ENCODE peak calls at places on chromosomes 4 and X, in five cellular contexts. Y is suprapubic skin, F is GM12891, M is tibial nerve, S is adrenal gland. K is an unnamed sample.

GRCh38 chrX:42577936-42578335 is 200.0 kb downstream of the PPP1R2C start:
- DNase-seq in S (no peak), M (no peak), Y (no peak), F (no peak), K (no peak)

GRCh38 chrX:10356979-10357378 is 200.2 kb downstream of the CLCN4 start:
- DNase-seq in M (no peak), Y (no peak), F (no peak), S (no peak), K (no peak)

GRCh38 chr4:40289366-40290188 is 45.6 kb upstream of the CHRNA9 start:
- DNase-seq in Y (no peak), S (no peak), F (no peak), M (no peak), K (no peak)

GRCh38 chr4:145769450-145770037 is 89.6 kb downstream of the C4orf51 start:
- DNase-seq in Y (no peak), S (no peak), F (no peak), M (no peak), K (no peak)

GRCh38 chr4:118972167-118972566 is 83.5 kb downstream of the SYNPO2 start:
- DNase-seq in S (no peak), Y (no peak), F (no peak), M (no peak), K (no peak)

GRCh38 chr4:101264993-101265815 is 82.1 kb downstream of the PPP3CA start:
- DNase-seq in M (no peak), S (no peak), Y (no peak), F (no peak), K (no peak)

GRCh38 chrX:100353326-100353725 is 56.7 kb downstream of the PCDH19 start:
- DNase-seq in Y (no peak), S (no peak), M (no peak), F (no peak), K (no peak)

GRCh38 chr4:2868840-2869487 is 25.3 kb downstream of the ADD1 start:
- DNase-seq in F (no peak), Y (no peak), M (no peak), S (no peak), K (no peak)

GRCh38 chrX:111868726-111869638 is 7.0 kb upstream of the TRPC5OS start:
- DNase-seq in S (no peak), M (no peak), Y (no peak), F (no peak), K (no peak)

GRCh38 chr4:15003891-15004700 is 1.8 kb downstream of the CPEB2 start:
- DNase-seq in M (peak; percentile 27), S (peak; percentile 51), Y (peak; percentile 82), F (peak; percentile 20), K (peak; percentile 73)

GRCh38 chrX:111886678-111887077 is 10.7 kb downstream of the TRPC5OS start:
- DNase-seq in Y (no peak), S (no peak), M (no peak), F (no peak), K (no peak)

GRCh38 chr4:81040175-81040659 is 9.7 kb downstream of the BMP3 start:
- DNase-seq in F (no peak), M (no peak), Y (no peak), S (no peak), K (no peak)

GRCh38 chrX:119960639-119961038 is 17.1 kb upstream of the NKAP start:
- DNase-seq in S (no peak), M (no peak), Y (no peak), F (no peak), K (no peak)

GRCh38 chrX:130869239-130869638 is 33.8 kb downstream of the ENOX2 start:
- DNase-seq in F (no peak), S (no peak), M (no peak), Y (no peak), K (no peak)

GRCh38 chr4:25021206-25021605 is 9.5 kb downstream of the LGI2 start:
- DNase-seq in M (no peak), F (no peak), S (no peak), Y (no peak), K (no peak)

GRCh38 chrX:68807818-68808217 is 21.0 kb upstream of the EFNB1 start:
- DNase-seq in Y (no peak), M (no peak), F (no peak), S (no peak), K (no peak)

GRCh38 chr4:169059294-169060201 is 49.5 kb upstream of the CBR4 start:
- DNase-seq in Y (no peak), S (no peak), F (no peak), M (no peak), K (no peak)

GRCh38 chr4:25813705-25814104 is 49.1 kb downstream of the SEL1L3 start:
- DNase-seq in S (peak; percentile 28), M (no peak), F (no peak), Y (no peak), K (no peak)

GRCh38 chrX:142076633-142077032 is 128.5 kb downstream of the MAGEC2 start:
- DNase-seq in Y (no peak), F (no peak), M (no peak), S (no peak), K (no peak)

GRCh38 chr4:76803522-76803921 is 94.4 kb downstream of the SOWAHB start:
- DNase-seq in S (no peak), Y (no peak), F (no peak), M (no peak), K (no peak)

DNA sequence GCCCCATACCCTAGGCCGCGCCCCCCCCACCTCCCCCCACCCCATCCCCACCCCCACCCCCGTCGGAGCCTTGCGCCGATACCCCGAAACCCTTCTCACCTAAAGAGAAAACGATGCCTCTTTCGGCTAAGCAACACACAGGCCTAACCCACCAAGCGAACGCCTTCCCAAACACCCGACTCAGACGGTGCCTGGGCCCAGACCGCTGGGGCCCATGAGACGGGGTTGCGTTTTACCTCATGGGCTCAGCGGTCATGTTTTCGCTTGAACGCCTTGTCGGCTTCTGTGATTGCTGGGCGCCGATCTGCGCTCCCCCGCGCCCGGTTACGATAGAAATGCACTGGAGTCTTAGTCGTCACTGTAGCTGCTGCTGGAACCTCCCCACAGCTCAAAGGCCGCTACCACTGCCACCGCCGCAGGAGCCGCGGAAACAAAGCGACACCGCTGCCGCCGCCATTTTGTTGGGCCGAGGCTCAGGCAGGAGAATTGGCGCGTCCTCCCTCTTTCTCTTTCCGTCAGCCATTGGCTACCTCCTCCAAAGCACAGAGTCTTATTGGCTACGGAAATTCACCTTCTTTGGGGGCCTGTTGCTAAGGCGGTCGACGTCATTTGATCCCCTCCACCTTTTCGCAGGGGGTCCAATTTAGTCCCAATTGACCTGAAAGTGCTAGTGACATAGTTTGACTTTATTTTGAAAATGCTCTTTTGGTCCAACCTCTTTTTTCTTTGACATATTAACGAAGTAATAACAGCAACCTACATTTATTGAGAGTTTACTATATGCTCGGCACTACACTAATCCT is at the start of gene ATRX:
- DNase-seq in M (peak; percentile 26), S (peak; percentile 71), Y (peak; percentile 84), F (peak; percentile 48), K (peak; percentile 58)
- TF ChIP-seq POLR2A in M (peak; percentile 53), S (peak; percentile 60), Y (no peak), F (peak; percentile 84), K (peak; percentile 25)

GRCh38 chrX:53281321-53281822 is at the start of gene IQSEC2:
- DNase-seq in S (peak; percentile 89), F (no peak), M (peak; percentile 67), Y (peak; percentile 85), K (peak; percentile 70)
- TF ChIP-seq POLR2A in S (peak; percentile 41), F (no peak), M (peak; percentile 35), Y (no peak), K (no peak)

DNA sequence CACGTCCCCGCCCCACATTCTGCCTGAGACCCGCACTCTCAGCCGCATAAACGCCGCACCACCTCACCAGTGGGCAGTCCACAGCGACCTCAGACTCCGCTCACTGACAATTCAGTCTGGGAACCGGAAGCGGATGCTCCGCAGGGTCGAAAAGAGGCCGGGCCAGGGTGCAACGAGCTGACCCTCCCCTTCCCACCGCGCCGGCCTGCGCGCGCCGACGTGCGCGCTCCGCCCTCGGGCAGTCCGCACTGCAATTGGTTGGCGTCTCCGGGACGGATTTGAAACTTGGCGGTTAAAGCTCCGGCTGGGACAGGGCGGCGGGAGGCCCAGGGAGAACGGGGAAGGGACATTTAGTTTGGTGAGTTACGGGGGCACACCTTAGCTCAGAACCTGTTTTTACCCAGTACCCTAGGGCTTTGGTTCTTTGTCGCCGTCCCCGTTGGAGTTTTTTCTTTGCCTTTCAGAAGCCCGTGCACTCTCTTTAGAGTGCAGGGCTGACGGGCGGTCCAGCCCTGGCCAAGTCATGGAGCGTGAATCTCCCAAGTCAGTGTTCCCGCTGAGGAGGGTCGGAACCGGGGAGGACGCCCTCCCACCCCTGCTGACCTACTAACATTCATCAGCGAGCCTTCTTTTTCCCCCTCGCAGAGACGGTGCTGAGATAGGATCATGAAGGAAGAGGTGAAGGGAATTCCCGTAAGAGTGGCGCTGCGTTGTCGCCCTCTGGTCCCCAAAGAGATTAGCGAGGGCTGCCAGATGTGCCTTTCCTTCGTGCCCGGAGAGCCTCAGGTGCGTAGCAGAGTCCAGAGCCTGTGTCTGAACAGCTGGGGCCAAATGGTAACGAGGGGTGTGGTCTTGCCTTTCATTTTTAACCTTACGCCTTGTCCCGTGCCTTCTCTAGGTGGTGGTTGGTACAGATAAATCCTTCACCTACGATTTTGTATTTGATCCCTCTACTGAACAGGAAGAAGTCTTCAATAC is at the start of the genes KIF4A and PDZD11:
- DNase-seq in F (peak; percentile 78), S (peak; percentile 79), M (peak; percentile 24), Y (peak; percentile 82), K (peak; percentile 87)
- TF ChIP-seq POLR2A in F (peak; percentile 78), S (no peak), M (no peak), Y (no peak), K (peak; percentile 32)

GRCh38 chrX:154397888-154398667 is at the start of gene RPL10:
- DNase-seq in S (peak; percentile 96), M (peak; percentile 81), Y (peak; percentile 95), F (peak; percentile 80), K (peak; percentile 96)

GRCh38 chrX:154401918-154402621 is 3.9 kb downstream of the RPL10 start:
- DNase-seq in M (no peak), F (no peak), S (no peak), Y (no peak), K (no peak)

GRCh38 chrX:154401045-154401799 is 3.0 kb downstream of the RPL10 start:
- DNase-seq in Y (no peak), S (no peak), F (no peak), M (no peak), K (no peak)

GRCh38 chrX:154398668-154399526 is 720 bp downstream of the RPL10 start:
- DNase-seq in F (no peak), S (peak; percentile 92), Y (peak; percentile 93), M (peak; percentile 75), K (peak; percentile 79)

DNA sequence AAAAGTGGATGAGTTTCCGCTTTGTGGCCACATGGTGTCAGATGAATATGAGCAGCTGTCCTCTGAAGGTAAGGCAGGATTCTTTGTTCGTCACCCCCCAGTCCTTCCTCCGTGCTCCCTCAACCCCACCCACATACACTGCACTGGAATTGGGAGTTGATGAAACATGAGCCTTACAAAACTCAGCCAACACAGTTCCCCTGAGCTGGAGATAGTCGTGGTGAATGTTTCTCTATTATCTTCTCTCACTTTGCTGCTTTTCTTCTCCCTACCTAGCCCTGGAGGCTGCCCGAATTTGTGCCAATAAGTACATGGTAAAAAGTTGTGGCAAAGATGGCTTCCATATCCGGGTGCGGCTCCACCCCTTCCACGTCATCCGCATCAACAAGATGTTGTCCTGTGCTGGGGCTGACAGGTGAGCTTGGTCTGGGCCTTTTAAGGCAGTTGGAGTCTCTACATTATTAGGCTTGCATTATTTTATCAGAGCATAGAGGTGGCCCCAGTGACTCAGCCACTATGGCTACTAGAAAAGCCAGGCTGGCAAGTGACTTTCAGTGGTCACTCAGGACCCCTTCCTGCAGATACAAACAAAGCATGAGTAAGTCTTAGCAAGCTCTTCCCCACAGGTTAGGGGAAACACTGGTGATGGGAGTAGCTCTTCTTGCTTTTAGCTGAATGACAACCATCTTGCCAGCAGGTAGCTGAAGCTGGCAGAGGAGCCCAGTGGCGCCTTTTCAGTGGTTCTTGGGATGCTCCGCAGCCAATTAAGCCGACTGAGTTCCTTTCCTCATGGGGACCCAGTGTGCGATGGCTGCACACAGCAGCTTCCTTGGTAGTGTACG is 1.6 kb downstream of the RPL10 start:
- DNase-seq in M (no peak), Y (no peak), S (no peak), F (no peak), K (no peak)
- TF ChIP-seq POLR2A in M (no peak), Y (no peak), S (no peak), F (no peak), K (no peak)